ENCODE peak calls at places on chromosomes 2 and 18, in five cellular contexts. L is choroid plexus epithelial cell, M is RWPE1, Q is body of pancreas, G is pancreas. O is an unnamed sample.

GRCh38 chr2:222903234-222904220 is 42.7 kb downstream of the ACSL3 start:
- DNase-seq in L (peak), M (peak), Q (peak), G (peak), O (no peak)

GRCh38 chr2:184551631-184552030 is 46.7 kb upstream of the ZNF804A start:
- DNase-seq in L (peak), M (no peak), Q (no peak), G (no peak), O (no peak)

GRCh38 chr2:121532894-121533293 is 2.2 kb downstream of the RNU4ATAC start:
- DNase-seq in L (no peak), M (peak), Q (peak), G (no peak), O (no peak)

GRCh38 chr2:47344890-47345583 is 57.9 kb upstream of the MSH2 start:
- DNase-seq in L (no peak), M (peak), Q (peak), G (peak), O (peak)

GRCh38 chr2:158539176-158539895 is 82.6 kb downstream of the PKP4 start:
- DNase-seq in L (peak), M (peak), Q (peak), G (peak), O (no peak)

GRCh38 chr2:137115081-137115713 is 349.9 kb downstream of the THSD7B start:
- DNase-seq in L (no peak), M (no peak), Q (no peak), G (no peak), O (no peak)

GRCh38 chr2:54402350-54402749 is 53.8 kb upstream of the SPTBN1 start:
- DNase-seq in L (peak), M (no peak), Q (peak), G (peak), O (no peak)

GRCh38 chr2:19362652-19363473 is 4.4 kb upstream of the OSR1 start:
- DNase-seq in L (peak), M (peak), Q (peak), G (peak), O (peak)

GRCh38 chr2:98623657-98624056 is 15.3 kb downstream of the UNC50 start:
- DNase-seq in L (peak), M (no peak), Q (peak), G (no peak), O (no peak)

GRCh38 chr2:7625392-7626138 is 708.4 kb downstream of the RNF144A start:
- DNase-seq in L (no peak), M (no peak), Q (no peak), G (no peak), O (no peak)

GRCh38 chr2:60839126-60839813 is 42.1 kb upstream of the REL start:
- DNase-seq in L (no peak), M (no peak), Q (no peak), G (no peak), O (no peak)

DNA sequence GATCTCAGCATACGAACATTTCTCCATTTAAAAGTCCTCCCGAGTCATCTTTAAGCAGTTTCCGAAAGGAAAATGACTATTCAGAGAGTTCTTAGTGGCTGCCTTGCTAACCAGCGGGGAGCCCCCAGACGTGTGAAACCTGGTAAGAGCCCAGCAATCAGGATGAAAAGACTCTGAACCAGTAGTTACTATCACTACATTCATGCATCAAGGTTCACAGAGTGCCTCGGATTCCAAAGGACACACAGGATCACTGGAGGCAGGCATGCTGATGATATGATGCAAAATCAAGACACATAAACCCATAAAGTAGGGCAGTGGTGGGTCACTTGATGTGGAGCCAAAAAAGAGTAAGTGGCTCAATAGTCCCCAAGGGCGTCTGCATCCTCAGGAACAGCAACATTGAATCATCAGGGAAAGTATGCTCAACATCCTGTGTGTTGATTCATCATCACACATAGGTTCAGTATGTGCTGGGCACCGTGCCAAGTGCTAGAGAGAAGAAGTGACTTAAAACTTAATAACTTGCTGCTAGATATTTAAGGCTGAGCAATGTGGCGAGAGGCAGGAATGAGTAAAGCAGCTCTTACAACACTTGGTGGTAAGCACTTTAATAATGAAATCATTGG is 4.4 kb downstream of the CCL20 start:
- DNase-seq in L (peak), M (peak), Q (peak), G (peak), O (peak)
- TF ChIP-seq CTCF in L (peak), M (no peak), Q (no peak), G (no peak), O (no peak)

GRCh38 chr2:192026716-192027109 is 168.0 kb downstream of the TMEFF2 start:
- DNase-seq in L (no peak), M (no peak), Q (no peak), G (no peak), O (no peak)

GRCh38 chr2:192025607-192026006 is 169.1 kb downstream of the TMEFF2 start:
- DNase-seq in L (no peak), M (no peak), Q (no peak), G (no peak), O (no peak)

GRCh38 chr2:192026064-192026715 is 168.5 kb downstream of the TMEFF2 start:
- DNase-seq in L (peak), M (no peak), Q (no peak), G (no peak), O (no peak)

GRCh38 chr2:192030289-192030688 is 164.4 kb downstream of the TMEFF2 start:
- DNase-seq in L (peak), M (no peak), Q (no peak), G (no peak), O (no peak)

GRCh38 chr2:192029089-192029488 is 165.6 kb downstream of the TMEFF2 start:
- DNase-seq in L (peak), M (no peak), Q (no peak), G (no peak), O (no peak)
- TF ChIP-seq CTCF in L (peak), M (no peak), Q (no peak), G (no peak), O (no peak)

GRCh38 chr2:29014811-29015414 is 33.8 kb downstream of the TOGARAM2 start:
- DNase-seq in L (peak), M (no peak), Q (peak), G (no peak), O (no peak)
- TF ChIP-seq CTCF in L (peak), M (no peak), Q (no peak), G (no peak), O (no peak)

GRCh38 chr2:52956766-52957165 is 810.8 kb upstream of the CHAC2 start:
- DNase-seq in L (peak), M (no peak), Q (no peak), G (no peak), O (no peak)
- TF ChIP-seq CTCF in L (peak), M (no peak), Q (no peak), G (no peak), O (peak)

DNA sequence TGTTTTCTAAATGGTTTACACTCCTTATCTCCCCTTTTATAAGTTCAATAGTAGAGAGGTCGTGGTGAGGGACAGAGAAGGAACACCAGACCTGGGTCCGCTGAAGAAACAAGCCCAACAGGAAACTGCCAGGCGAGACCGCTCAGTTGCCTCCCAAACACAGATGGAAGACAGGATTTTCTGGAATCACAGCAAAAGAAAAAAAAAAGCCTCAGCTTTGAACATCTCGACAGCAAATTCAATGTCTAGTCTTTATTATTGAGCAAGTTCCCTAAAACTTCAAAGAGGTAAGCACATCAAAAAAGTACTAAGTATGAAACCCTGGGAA is 33.5 kb upstream of the GNAL start:
- DNase-seq in L (no peak), M (no peak), Q (no peak), G (no peak), O (no peak)
- TF ChIP-seq CTCF in L (no peak), M (no peak), Q (no peak), G (no peak), O (peak)

GRCh38 chr2:164430166-164430783 is 191.0 kb downstream of the GRB14 start:
- DNase-seq in L (peak), M (peak), Q (peak), G (no peak), O (no peak)
- TF ChIP-seq CTCF in L (peak), M (peak), Q (peak), G (peak), O (no peak)

DNA sequence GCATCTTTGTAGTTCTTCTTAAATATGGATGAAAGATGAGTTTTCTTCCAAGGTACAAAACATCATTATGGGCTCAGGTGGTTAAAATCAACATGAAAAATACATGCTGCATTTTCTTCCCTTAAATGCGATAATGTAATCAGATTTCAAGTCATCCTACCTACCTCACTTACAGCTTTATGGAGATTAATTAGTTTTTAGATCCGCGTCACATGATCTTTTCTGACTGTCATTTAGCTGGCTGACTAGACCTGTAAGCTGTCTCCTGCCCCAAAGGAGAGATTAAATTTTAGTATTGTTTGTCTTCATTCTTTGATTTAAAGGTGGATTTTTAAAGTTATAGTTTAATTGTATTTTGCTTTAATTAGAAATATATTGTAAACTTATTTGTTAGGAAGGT is 678.0 kb upstream of the ZEB2 start:
- DNase-seq in L (no peak), M (no peak), Q (no peak), G (no peak), O (no peak)
- TF ChIP-seq CTCF in L (no peak), M (no peak), Q (no peak), G (no peak), O (no peak)

GRCh38 chr18:55337153-55337552 is 250.8 kb downstream of the TCF4 start:
- DNase-seq in L (no peak), M (no peak), Q (no peak), G (no peak), O (no peak)

GRCh38 chr18:55340998-55341397 is 247.0 kb downstream of the TCF4 start:
- DNase-seq in L (no peak), M (no peak), Q (no peak), G (no peak), O (no peak)

GRCh38 chr18:55339990-55340389 is 248.0 kb downstream of the TCF4 start:
- DNase-seq in L (no peak), M (no peak), Q (no peak), G (no peak), O (no peak)

GRCh38 chr18:55337908-55338521 is 250.0 kb downstream of the TCF4 start:
- DNase-seq in L (no peak), M (no peak), Q (no peak), G (no peak), O (no peak)

DNA sequence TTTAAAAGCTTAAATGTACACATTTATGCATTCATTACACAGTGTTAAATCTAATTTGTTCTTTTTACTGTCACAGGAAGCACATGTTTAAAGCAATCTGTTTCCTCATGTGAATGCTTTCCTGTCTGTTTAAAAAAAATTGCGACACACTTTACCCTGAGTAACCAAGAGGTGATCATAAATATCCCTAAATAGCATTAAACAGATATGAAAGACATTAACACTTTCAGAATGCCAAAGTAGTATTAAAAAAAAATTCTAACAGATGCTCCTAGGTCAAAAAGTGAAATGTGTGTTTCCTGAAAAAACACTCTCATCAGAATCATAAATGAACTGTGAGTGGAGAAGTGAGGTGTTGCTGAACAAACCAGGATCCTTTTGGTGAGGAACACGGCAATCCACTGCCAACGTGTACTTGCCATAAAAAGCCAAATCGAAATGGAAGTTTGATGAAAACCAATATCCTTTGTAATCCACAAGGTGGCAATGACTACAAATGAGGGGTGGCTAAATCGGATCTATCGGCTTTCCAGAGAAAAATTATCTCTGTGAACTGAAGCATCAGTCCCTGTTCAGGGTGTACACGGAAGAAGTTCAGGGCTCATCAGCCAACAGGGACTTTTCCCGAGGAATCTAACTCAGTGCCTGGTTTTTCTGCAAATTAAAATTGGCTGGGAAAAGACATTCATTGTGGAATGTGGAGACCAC is 248.9 kb downstream of the TCF4 start:
- DNase-seq in L (peak), M (no peak), Q (no peak), G (no peak), O (no peak)
- TF ChIP-seq CTCF in L (peak), M (no peak), Q (no peak), G (no peak), O (no peak)

O was measured in mesothelial cell of epicardium.